ENCODE peak calls at places on chromosomes 5 and 9, in eight cellular contexts. One of them, this sample, is unnamed.

GRCh38 chr5:169139381-169140125 is 161.4 kb downstream of the SLIT3 start:
- DNase-seq in pons: no peak
- DNase-seq in AG10803: no peak
- DNase-seq in GM12864: no peak
- DNase-seq in NCI-H2029: peak; percentile 71
- DNase-seq in stimulated activated CD4-positive, alpha-beta T cell treated with anti-CD3 and anti-CD28 coated beads, Interleukin-12 subunit alpha, Interleukin-12 subunit beta, amount 100 ng/mL, for 24 hours: no peak
- DNase-seq in GM13977: no peak
- DNase-seq in activated effector memory CD4-positive, alpha-beta T cell treated with anti-CD3 and anti-CD28 coated beads, Interleukin-2, amount 50 U/mL, for 16 hours: no peak
- DNase-seq in this sample: no peak

GRCh38 chr9:94719878-94720277 is 6.6 kb upstream of the AOPEP start:
- DNase-seq in activated effector memory CD4-positive, alpha-beta T cell treated with anti-CD3 and anti-CD28 coated beads, Interleukin-2, amount 50 U/mL, for 16 hours: no peak
- DNase-seq in stimulated activated CD4-positive, alpha-beta T cell treated with anti-CD3 and anti-CD28 coated beads, Interleukin-12 subunit alpha, Interleukin-12 subunit beta, amount 100 ng/mL, for 24 hours: no peak
- DNase-seq in NCI-H2029: no peak
- DNase-seq in pons: no peak
- DNase-seq in GM13977: no peak
- DNase-seq in GM12864: no peak
- DNase-seq in AG10803: no peak
- DNase-seq in this sample: no peak

GRCh38 chr5:179967489-179967888 is 59.8 kb upstream of the TBC1D9B start:
- DNase-seq in AG10803: no peak
- DNase-seq in NCI-H2029: no peak
- DNase-seq in GM13977: no peak
- DNase-seq in GM12864: no peak
- DNase-seq in stimulated activated CD4-positive, alpha-beta T cell treated with anti-CD3 and anti-CD28 coated beads, Interleukin-12 subunit alpha, Interleukin-12 subunit beta, amount 100 ng/mL, for 24 hours: no peak
- DNase-seq in pons: no peak
- DNase-seq in activated effector memory CD4-positive, alpha-beta T cell treated with anti-CD3 and anti-CD28 coated beads, Interleukin-2, amount 50 U/mL, for 16 hours: no peak
- DNase-seq in this sample: no peak

GRCh38 chr5:134088291-134088690 is 26.2 kb upstream of the TCF7 start:
- DNase-seq in AG10803: peak; percentile 78
- DNase-seq in activated effector memory CD4-positive, alpha-beta T cell treated with anti-CD3 and anti-CD28 coated beads, Interleukin-2, amount 50 U/mL, for 16 hours: no peak
- DNase-seq in stimulated activated CD4-positive, alpha-beta T cell treated with anti-CD3 and anti-CD28 coated beads, Interleukin-12 subunit alpha, Interleukin-12 subunit beta, amount 100 ng/mL, for 24 hours: no peak
- DNase-seq in GM12864: no peak
- DNase-seq in pons: no peak
- DNase-seq in GM13977: no peak
- DNase-seq in NCI-H2029: no peak
- DNase-seq in this sample: no peak

GRCh38 chr5:32254987-32255900 is 57.5 kb downstream of the MTMR12 start:
- DNase-seq in GM12864: no peak
- DNase-seq in NCI-H2029: no peak
- DNase-seq in AG10803: peak; percentile 75
- DNase-seq in stimulated activated CD4-positive, alpha-beta T cell treated with anti-CD3 and anti-CD28 coated beads, Interleukin-12 subunit alpha, Interleukin-12 subunit beta, amount 100 ng/mL, for 24 hours: no peak
- DNase-seq in pons: no peak
- DNase-seq in GM13977: no peak
- DNase-seq in activated effector memory CD4-positive, alpha-beta T cell treated with anti-CD3 and anti-CD28 coated beads, Interleukin-2, amount 50 U/mL, for 16 hours: no peak
- DNase-seq in this sample: no peak

GRCh38 chr9:133499892-133500270 is 21.0 kb upstream of the SLC2A6 start:
- DNase-seq in NCI-H2029: no peak
- DNase-seq in AG10803: no peak
- DNase-seq in GM12864: no peak
- DNase-seq in pons: no peak
- DNase-seq in stimulated activated CD4-positive, alpha-beta T cell treated with anti-CD3 and anti-CD28 coated beads, Interleukin-12 subunit alpha, Interleukin-12 subunit beta, amount 100 ng/mL, for 24 hours: no peak
- DNase-seq in GM13977: no peak
- DNase-seq in activated effector memory CD4-positive, alpha-beta T cell treated with anti-CD3 and anti-CD28 coated beads, Interleukin-2, amount 50 U/mL, for 16 hours: no peak
- DNase-seq in this sample: no peak

GRCh38 chr9:111815200-111816070 is 20.7 kb upstream of the SHOC1 start:
- DNase-seq in GM12864: no peak
- DNase-seq in pons: no peak
- DNase-seq in AG10803: no peak
- DNase-seq in activated effector memory CD4-positive, alpha-beta T cell treated with anti-CD3 and anti-CD28 coated beads, Interleukin-2, amount 50 U/mL, for 16 hours: no peak
- DNase-seq in GM13977: no peak
- DNase-seq in NCI-H2029: peak; percentile 47
- DNase-seq in stimulated activated CD4-positive, alpha-beta T cell treated with anti-CD3 and anti-CD28 coated beads, Interleukin-12 subunit alpha, Interleukin-12 subunit beta, amount 100 ng/mL, for 24 hours: no peak
- DNase-seq in this sample: no peak

GRCh38 chr5:13957032-13957645 is 12.7 kb upstream of the DNAH5 start:
- DNase-seq in NCI-H2029: peak; percentile 36
- DNase-seq in pons: peak; percentile 72
- DNase-seq in GM13977: peak; percentile 39
- DNase-seq in AG10803: peak; percentile 63
- DNase-seq in activated effector memory CD4-positive, alpha-beta T cell treated with anti-CD3 and anti-CD28 coated beads, Interleukin-2, amount 50 U/mL, for 16 hours: no peak
- DNase-seq in GM12864: peak; percentile 5
- DNase-seq in stimulated activated CD4-positive, alpha-beta T cell treated with anti-CD3 and anti-CD28 coated beads, Interleukin-12 subunit alpha, Interleukin-12 subunit beta, amount 100 ng/mL, for 24 hours: no peak
- DNase-seq in this sample: no peak

GRCh38 chr5:84385705-84386104 is 1.0 kb upstream of the EDIL3 start:
- DNase-seq in pons: no peak
- DNase-seq in AG10803: no peak
- DNase-seq in stimulated activated CD4-positive, alpha-beta T cell treated with anti-CD3 and anti-CD28 coated beads, Interleukin-12 subunit alpha, Interleukin-12 subunit beta, amount 100 ng/mL, for 24 hours: no peak
- DNase-seq in NCI-H2029: no peak
- DNase-seq in activated effector memory CD4-positive, alpha-beta T cell treated with anti-CD3 and anti-CD28 coated beads, Interleukin-2, amount 50 U/mL, for 16 hours: no peak
- DNase-seq in GM13977: no peak
- DNase-seq in GM12864: no peak
- DNase-seq in this sample: no peak

GRCh38 chr9:113998114-113998513 is 80.0 kb downstream of the AMBP start:
- DNase-seq in stimulated activated CD4-positive, alpha-beta T cell treated with anti-CD3 and anti-CD28 coated beads, Interleukin-12 subunit alpha, Interleukin-12 subunit beta, amount 100 ng/mL, for 24 hours: no peak
- DNase-seq in AG10803: no peak
- DNase-seq in NCI-H2029: no peak
- DNase-seq in pons: no peak
- DNase-seq in GM12864: no peak
- DNase-seq in activated effector memory CD4-positive, alpha-beta T cell treated with anti-CD3 and anti-CD28 coated beads, Interleukin-2, amount 50 U/mL, for 16 hours: no peak
- DNase-seq in GM13977: no peak
- DNase-seq in this sample: no peak

GRCh38 chr5:26700759-26701384 is 337.5 kb downstream of the CDH9 start:
- DNase-seq in AG10803: no peak
- DNase-seq in NCI-H2029: peak; percentile 52
- DNase-seq in pons: peak; percentile 62
- DNase-seq in stimulated activated CD4-positive, alpha-beta T cell treated with anti-CD3 and anti-CD28 coated beads, Interleukin-12 subunit alpha, Interleukin-12 subunit beta, amount 100 ng/mL, for 24 hours: no peak
- DNase-seq in activated effector memory CD4-positive, alpha-beta T cell treated with anti-CD3 and anti-CD28 coated beads, Interleukin-2, amount 50 U/mL, for 16 hours: no peak
- DNase-seq in GM12864: no peak
- DNase-seq in GM13977: peak; percentile 33
- DNase-seq in this sample: no peak

GRCh38 chr9:137044042-137044441 is 1.9 kb downstream of the NPDC1 start:
- DNase-seq in GM13977: no peak
- DNase-seq in pons: no peak
- DNase-seq in AG10803: no peak
- DNase-seq in activated effector memory CD4-positive, alpha-beta T cell treated with anti-CD3 and anti-CD28 coated beads, Interleukin-2, amount 50 U/mL, for 16 hours: no peak
- DNase-seq in stimulated activated CD4-positive, alpha-beta T cell treated with anti-CD3 and anti-CD28 coated beads, Interleukin-12 subunit alpha, Interleukin-12 subunit beta, amount 100 ng/mL, for 24 hours: no peak
- DNase-seq in GM12864: no peak
- DNase-seq in NCI-H2029: no peak
- DNase-seq in this sample: no peak

This sample was measured in stimulated activated CD8-positive, alpha-beta memory T cell treated with anti-CD3 and anti-CD28 coated beads, Interleukin-7, amount 100 ng/mL, for 48 hours.